ENCODE peak calls at places on chromosomes 3 and 15, in nine cellular contexts. W is NCI-H1092; N is NCI-H748 treated with DMSO at 0.1 percent for 48 hours; Q is nephron progenitor cell; T is WERI-Rb-1; X is EL; L is OCI-M1; G is activated T-cell treated with anti-CD3 and anti-CD28 coated beads, Interleukin-2, amount 50 U/mL, for 1 hour; Z is anterior cingulate cortex. U is an unnamed sample.

GRCh38 chr3:131743126-131743525 is 240.4 kb upstream of the MRPL3 start:
- DNase-seq in W (no peak), N (no peak), Q (no peak), T (no peak), X (no peak), L (no peak), G (no peak), Z (no peak), U (no peak)

GRCh38 chr15:92930061-92930460 is 29.9 kb downstream of the CHD2 start:
- DNase-seq in W (no peak), N (no peak), Q (no peak), T (peak), X (peak), L (no peak), G (no peak), Z (no peak), U (no peak)

GRCh38 chr15:95468820-95469219 is 861.7 kb upstream of the NR2F2 start:
- DNase-seq in W (no peak), N (no peak), Q (peak), T (no peak), X (no peak), L (no peak), G (no peak), Z (no peak), U (no peak)

GRCh38 chr3:67654832-67655152 is 380 bp upstream of the SUCLG2 start:
- DNase-seq in W (no peak), N (no peak), Q (no peak), T (no peak), X (no peak), L (no peak), G (no peak), Z (no peak), U (no peak)

GRCh38 chr3:81550415-81550814 is 211.0 kb downstream of the GBE1 start:
- DNase-seq in W (no peak), N (no peak), Q (no peak), T (no peak), X (peak), L (no peak), G (no peak), Z (no peak), U (no peak)

GRCh38 chr3:93983408-93983807 is 3.5 kb downstream of the ARL13B start:
- DNase-seq in W (no peak), N (no peak), Q (no peak), T (no peak), X (no peak), L (no peak), G (no peak), Z (no peak), U (no peak)

GRCh38 chr3:45887759-45888511 is 1.6 kb downstream of the CCR9 start:
- DNase-seq in W (no peak), N (no peak), Q (no peak), T (no peak), X (no peak), L (no peak), G (no peak), Z (no peak), U (no peak)

GRCh38 chr3:113086506-113087461 is 96.0 kb downstream of the GTPBP8 start:
- DNase-seq in W (no peak), N (no peak), Q (no peak), T (no peak), X (no peak), L (no peak), G (no peak), Z (no peak), U (no peak)

GRCh38 chr15:40594429-40594836 is 384 bp downstream of the KNL1 start:
- DNase-seq in W (peak), N (no peak), Q (peak), T (peak), X (peak), L (peak), G (no peak), Z (no peak), U (peak)

U was measured in NCI-H1436.